ENCODE peak calls at places on chromosomes 13 and 19, in nine cellular contexts. F, K, B, X, U, V, L, J and M are unnamed samples.

GRCh38 chr13:44904982-44905381 is 84.3 kb downstream of the NUFIP1 start:
- DNase-seq in K (no peak), B (peak), U (peak), L (peak), F (no peak), X (no peak), V (no peak), J (peak), M (no peak)

GRCh38 chr13:38024431-38024830 is 154.9 kb upstream of the TRPC4 start:
- DNase-seq in U (peak), V (no peak), X (no peak), K (no peak), F (no peak), B (no peak), J (no peak), L (no peak), M (no peak)

GRCh38 chr19:16376241-16376640 is 51.6 kb downstream of the KLF2 start:
- DNase-seq in X (no peak), B (no peak), U (no peak), L (no peak), V (no peak), K (no peak), F (no peak), J (no peak), M (no peak)

GRCh38 chr13:32910530-32910929 is 105.7 kb upstream of the KL start:
- DNase-seq in F (no peak), J (no peak), X (no peak), U (no peak), K (no peak), L (no peak), B (no peak), V (no peak), M (no peak)

GRCh38 chr13:30832845-30833332 is 73.2 kb upstream of the MEDAG start:
- DNase-seq in X (no peak), B (no peak), J (peak), U (no peak), V (no peak), K (no peak), L (no peak), F (no peak), M (no peak)

GRCh38 chr13:97499181-97499580 is 65.2 kb downstream of the RAP2A start:
- DNase-seq in X (no peak), J (no peak), K (no peak), U (no peak), B (no peak), L (no peak), V (no peak), F (no peak), M (no peak)

GRCh38 chr19:13366529-13367143 is 139.6 kb downstream of the CACNA1A start:
- DNase-seq in F (no peak), V (no peak), J (no peak), B (no peak), U (peak), X (no peak), L (no peak), K (no peak), M (no peak)

GRCh38 chr13:74246398-74246975 is 112.3 kb upstream of the KLF12 start:
- DNase-seq in F (no peak), V (no peak), L (peak), J (no peak), X (no peak), K (no peak), U (no peak), B (no peak), M (no peak)

GRCh38 chr19:33486936-33487793 is 34.4 kb downstream of the PEPD start:
- DNase-seq in V (no peak), L (no peak), K (peak), B (no peak), J (no peak), F (no peak), U (no peak), X (no peak), M (no peak)

GRCh38 chr13:109919715-109920375 is 133.5 kb upstream of the IRS2 start:
- DNase-seq in X (no peak), K (no peak), U (no peak), V (no peak), J (no peak), B (no peak), L (no peak), F (no peak), M (no peak)

GRCh38 chr19:1432507-1432887 is 5.7 kb upstream of the RPS15 start:
- DNase-seq in B (no peak), F (no peak), L (no peak), X (no peak), K (no peak), J (no peak), U (no peak), V (no peak), M (no peak)

GRCh38 chr19:36182612-36183454 is 30.6 kb upstream of the COX7A1 start:
- DNase-seq in L (no peak), U (no peak), V (no peak), F (no peak), B (no peak), K (no peak), J (no peak), X (no peak), M (no peak)

GRCh38 chr13:48000559-48001126 is 430 bp downstream of the SUCLA2 start:
- DNase-seq in J (no peak), L (no peak), U (peak), X (no peak), K (no peak), B (no peak), V (no peak), F (no peak), M (no peak)

GRCh38 chr19:17275441-17276175 is 6.1 kb upstream of the ANKLE1 start:
- DNase-seq in F (no peak), B (no peak), U (no peak), L (no peak), X (no peak), K (no peak), V (no peak), J (no peak), M (no peak)

GRCh38 chr19:54462713-54463530 is 656 bp downstream of the LENG9 start:
- DNase-seq in B (no peak), U (peak), K (no peak), V (peak), J (peak), X (peak), F (peak), L (peak), M (no peak)

GRCh38 chr13:48009298-48009697 is 8.2 kb upstream of the SUCLA2 start:
- DNase-seq in J (no peak), X (no peak), F (no peak), V (no peak), U (peak), K (no peak), B (peak), L (no peak), M (no peak)

GRCh38 chr13:22432690-22433089 is 748.1 kb upstream of the SGCG start:
- DNase-seq in B (no peak), X (no peak), L (no peak), K (no peak), F (no peak), V (no peak), U (no peak), J (no peak), M (no peak)

GRCh38 chr19:42032428-42032827 is 37.6 kb downstream of the GRIK5 start:
- DNase-seq in F (no peak), V (no peak), J (no peak), U (no peak), X (no peak), K (no peak), B (no peak), L (no peak), M (no peak)

GRCh38 chr13:72590091-72590490 is 137.3 kb downstream of the MZT1 start:
- DNase-seq in F (no peak), V (no peak), J (no peak), K (no peak), L (no peak), X (no peak), B (no peak), U (no peak), M (no peak)

GRCh38 chr19:35279985-35280821 is 2.1 kb upstream of the HAMP start:
- DNase-seq in J (no peak), L (no peak), K (no peak), U (no peak), B (no peak), X (no peak), F (no peak), V (no peak), M (no peak)

GRCh38 chr13:103031332-103031873 is 34.8 kb downstream of the SLC10A2 start:
- DNase-seq in X (no peak), F (no peak), V (no peak), B (peak), U (no peak), J (no peak), L (no peak), K (no peak), M (no peak)

GRCh38 chr13:54614729-54615128 is 1586.1 kb downstream of the OLFM4 start:
- DNase-seq in J (no peak), F (no peak), V (no peak), B (no peak), L (no peak), X (no peak), U (no peak), K (no peak), M (no peak)

GRCh38 chr13:51502206-51502651 is 49.4 kb upstream of the INTS6 start:
- DNase-seq in J (no peak), F (no peak), B (no peak), V (no peak), K (no peak), L (no peak), U (peak), X (no peak), M (no peak)

GRCh38 chr19:1935484-1936208 is 5.3 kb upstream of the CSNK1G2 start:
- DNase-seq in B (no peak), F (no peak), U (no peak), V (no peak), K (no peak), L (peak), X (no peak), J (no peak), M (no peak)

GRCh38 chr19:343451-343931 is 1.1 kb downstream of the MIER2 start:
- DNase-seq in V (no peak), J (no peak), U (no peak), F (no peak), B (no peak), L (no peak), X (no peak), K (no peak), M (no peak)

GRCh38 chr19:18389736-18390074 is 3.7 kb downstream of the GDF15 start:
- DNase-seq in K (no peak), V (no peak), L (no peak), U (no peak), F (no peak), B (no peak), J (no peak), X (no peak), M (no peak)

GRCh38 chr19:47637550-47637949 is 28.6 kb downstream of the BICRA start:
- DNase-seq in B (no peak), J (no peak), L (no peak), V (no peak), K (no peak), X (no peak), U (peak), F (no peak), M (no peak)

GRCh38 chr19:3979674-3980352 is 5.5 kb downstream of the EEF2 start:
- DNase-seq in F (no peak), K (no peak), B (no peak), U (no peak), X (no peak), J (peak), L (no peak), V (no peak), M (no peak)

GRCh38 chr19:29040291-29040690 is 172.7 kb downstream of the UQCRFS1 start:
- DNase-seq in U (no peak), X (no peak), K (no peak), J (no peak), F (no peak), B (no peak), L (peak), V (no peak), M (no peak)

GRCh38 chr19:41426952-41427646 is at the start of gene B3GNT8:
- DNase-seq in L (no peak), F (peak), X (no peak), K (no peak), V (peak), U (peak), J (peak), B (no peak), M (no peak)

GRCh38 chr13:79500829-79501228 is 19.9 kb downstream of the NDFIP2 start:
- DNase-seq in U (no peak), V (no peak), B (no peak), J (no peak), F (no peak), X (no peak), K (no peak), L (no peak), M (no peak)

GRCh38 chr13:28527629-28528028 is 32.7 kb upstream of the FLT1 start:
- DNase-seq in J (no peak), U (no peak), K (no peak), F (no peak), L (no peak), X (no peak), V (no peak), B (no peak), M (peak)